ENCODE peak calls at places on chromosome 16, in six cellular contexts. F is H1, X is IMR-90, S is H9, Z is mesendoderm, W is neuronal stem cell. O is an unnamed sample.

GRCh38 chr16:65779196-65779595 is 587.3 kb upstream of the CDH5 start:
- DNase-seq in X (no peak), W (no peak), S (no peak), F (no peak), Z (no peak), O (no peak)

GRCh38 chr16:75296606-75297005 is 45.2 kb upstream of the BCAR1 start:
- DNase-seq in Z (no peak), S (no peak), F (no peak), W (no peak), X (peak), O (peak)

GRCh38 chr16:11955713-11956123 is 9.3 kb upstream of the TNFRSF17 start:
- DNase-seq in X (peak), W (no peak), F (no peak), S (no peak), Z (peak), O (peak)

GRCh38 chr16:82990155-82990554 is 363.4 kb downstream of the CDH13 start:
- DNase-seq in Z (peak), X (peak), F (no peak), S (no peak), W (no peak), O (peak)

GRCh38 chr16:50310308-50311133 is 44.2 kb downstream of the ADCY7 start:
- DNase-seq in S (peak), F (peak), Z (no peak), W (no peak), X (no peak), O (no peak)

GRCh38 chr16:24683250-24683649 is 46.2 kb upstream of the TNRC6A start:
- DNase-seq in Z (no peak), F (no peak), X (no peak), S (no peak), W (no peak), O (no peak)

GRCh38 chr16:35221482-35222185 is 1762.2 kb downstream of the TP53TG3F start:
- DNase-seq in W (no peak), S (no peak), X (no peak), Z (no peak), F (no peak), O (no peak)

GRCh38 chr16:74923766-74924460 is 61.0 kb downstream of the WDR59 start:
- DNase-seq in Z (no peak), F (no peak), X (no peak), W (no peak), S (no peak), O (no peak)

GRCh38 chr16:2715519-2715918 is 4.5 kb downstream of the PRSS27 start:
- DNase-seq in Z (peak), F (peak), X (peak), W (peak), S (peak), O (peak)

GRCh38 chr16:10617662-10618420 is 37.4 kb upstream of the EMP2 start:
- DNase-seq in X (no peak), S (no peak), F (no peak), Z (no peak), W (no peak), O (no peak)

GRCh38 chr16:10618710-10619209 is 38.4 kb upstream of the EMP2 start:
- DNase-seq in W (no peak), Z (no peak), X (no peak), S (no peak), F (peak), O (no peak)

GRCh38 chr16:10616395-10616743 is 36.0 kb upstream of the EMP2 start:
- DNase-seq in S (no peak), W (no peak), X (no peak), F (no peak), Z (no peak), O (no peak)

GRCh38 chr16:10614685-10615084 is 34.3 kb upstream of the EMP2 start:
- DNase-seq in X (no peak), F (no peak), S (no peak), Z (no peak), W (no peak), O (no peak)

GRCh38 chr16:10616744-10617640 is 36.6 kb upstream of the EMP2 start:
- DNase-seq in Z (peak), S (peak), F (peak), W (no peak), X (peak), O (no peak)
- H2AK5ac ChIP-seq in Z (no peak), S (no peak), F (no peak), W (no peak), X (no peak), O (no peak)

GRCh38 chr16:57799619-57800212 is 2.6 kb downstream of the KIFC3 start:
- DNase-seq in X (no peak), Z (peak), S (no peak), F (no peak), W (no peak), O (no peak)

GRCh38 chr16:57797526-57798266 is 4.6 kb downstream of the KIFC3 start:
- DNase-seq in S (peak), W (no peak), X (no peak), F (peak), Z (peak), O (no peak)

GRCh38 chr16:57798267-57798810 is 4.0 kb downstream of the KIFC3 start:
- DNase-seq in Z (no peak), W (no peak), F (no peak), X (no peak), S (no peak), O (no peak)

GRCh38 chr16:57800213-57801097 is 1.8 kb downstream of the KIFC3 start:
- DNase-seq in Z (peak), S (no peak), X (no peak), F (no peak), W (no peak), O (peak)

DNA sequence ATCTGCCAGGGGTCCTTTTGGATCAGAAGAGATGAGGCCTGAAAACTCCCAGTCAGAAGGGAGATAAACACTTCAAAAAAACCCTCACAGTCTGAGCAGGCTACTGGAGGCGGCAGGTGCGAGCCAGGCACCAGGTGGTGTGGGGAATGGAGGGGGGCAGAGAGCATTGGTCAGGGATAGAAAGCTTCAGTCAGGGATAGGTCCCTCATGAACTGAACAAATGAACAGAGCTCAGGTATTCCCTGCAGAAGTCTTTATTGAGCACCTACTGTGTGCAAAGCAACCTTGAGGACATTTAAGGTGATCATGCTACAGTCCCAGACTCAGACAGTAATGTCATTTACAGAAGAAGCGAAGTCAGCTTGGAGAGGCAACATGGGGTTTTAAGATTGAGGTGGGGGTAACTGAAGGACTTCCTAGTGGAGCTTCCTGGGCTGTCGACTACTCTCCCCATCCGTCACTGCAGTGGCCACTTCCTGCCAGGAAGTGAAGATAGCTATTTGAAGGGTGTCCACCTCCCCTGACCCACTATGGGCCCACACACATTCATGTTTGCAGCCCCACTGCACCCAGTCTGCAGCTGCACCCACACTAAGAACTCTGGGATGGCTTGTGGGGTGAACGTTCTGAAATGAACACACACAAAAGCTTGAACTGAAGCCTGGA is 3.2 kb downstream of the KIFC3 start:
- DNase-seq in X (no peak), F (no peak), W (no peak), Z (no peak), S (no peak), O (no peak)
- H2AK5ac ChIP-seq in X (peak), F (no peak), W (no peak), Z (no peak), S (no peak), O (peak)

DNA sequence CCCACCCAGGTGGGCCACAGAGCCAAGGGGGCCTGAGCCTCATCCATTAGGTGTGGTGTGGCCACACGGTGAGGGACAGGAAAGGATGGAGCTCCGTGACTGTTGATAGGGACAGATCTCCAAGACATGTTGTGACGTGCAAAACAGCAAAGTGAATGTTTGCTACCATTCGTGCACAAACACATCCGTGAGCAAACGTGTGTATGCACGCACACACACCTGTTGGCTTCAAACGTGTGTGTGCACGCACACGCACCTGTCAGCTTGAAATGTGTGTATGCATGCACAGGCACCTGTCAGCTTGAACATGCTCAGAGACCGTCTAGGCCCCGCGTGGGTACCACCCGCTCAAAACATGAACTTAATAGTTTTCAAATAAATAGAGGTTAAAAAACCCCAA is 46.6 kb downstream of the ZDHHC7 start:
- DNase-seq in W (no peak), S (no peak), X (no peak), Z (no peak), F (no peak), O (no peak)
- H2AK5ac ChIP-seq in W (peak), S (no peak), X (no peak), Z (no peak), F (no peak), O (no peak)

GRCh38 chr16:70804153-70804728 is 3.3 kb upstream of the VAC14 start:
- DNase-seq in W (no peak), F (no peak), X (peak), S (no peak), Z (peak), O (peak)

GRCh38 chr16:70801611-70802010 is 653 bp upstream of the VAC14 start:
- DNase-seq in Z (peak), W (no peak), S (peak), F (no peak), X (no peak), O (no peak)

GRCh38 chr16:70803354-70803753 is 2.4 kb upstream of the VAC14 start:
- DNase-seq in Z (no peak), F (no peak), X (peak), W (no peak), S (no peak), O (no peak)

GRCh38 chr16:70800798-70801480 is at the start of gene VAC14:
- DNase-seq in W (peak), S (peak), X (peak), Z (peak), F (peak), O (peak)

DNA sequence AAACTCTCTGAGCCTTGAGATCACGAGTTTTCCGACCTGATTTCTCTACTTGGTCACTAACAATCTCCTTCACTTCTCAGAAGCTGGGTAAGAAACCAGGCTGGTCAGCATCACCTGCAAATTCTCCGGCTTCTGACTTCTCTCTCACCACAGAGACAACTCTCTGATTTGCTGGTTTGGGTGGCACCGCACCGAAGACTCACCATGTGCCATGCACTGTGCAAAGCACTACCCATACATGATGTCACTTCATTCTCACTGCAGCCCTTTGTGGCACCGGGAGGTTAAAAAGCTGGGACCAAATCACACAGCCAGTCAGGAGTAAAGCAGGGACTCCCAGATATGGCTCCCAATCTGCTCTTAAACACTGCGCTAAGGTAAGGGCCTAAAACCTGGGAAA is 652 bp downstream of the VAC14 start:
- DNase-seq in Z (no peak), X (no peak), W (no peak), F (no peak), S (no peak), O (no peak)
- H2AK5ac ChIP-seq in Z (no peak), X (peak), W (peak), F (no peak), S (no peak), O (no peak)

GRCh38 chr16:4426021-4426684 is 485 bp downstream of the DNAJA3 start:
- DNase-seq in X (no peak), S (no peak), W (no peak), F (no peak), Z (no peak), O (no peak)

GRCh38 chr16:4420703-4421102 is 4.3 kb upstream of the CORO7 start:
- DNase-seq in W (no peak), X (no peak), S (no peak), F (no peak), Z (no peak), O (peak)

GRCh38 chr16:4426722-4427372 is 1.2 kb downstream of the DNAJA3 start:
- DNase-seq in S (no peak), F (no peak), X (no peak), W (no peak), Z (no peak), O (no peak)

GRCh38 chr16:4428500-4428899 is 2.8 kb downstream of the DNAJA3 start:
- DNase-seq in X (no peak), F (no peak), W (no peak), Z (no peak), S (no peak), O (no peak)

DNA sequence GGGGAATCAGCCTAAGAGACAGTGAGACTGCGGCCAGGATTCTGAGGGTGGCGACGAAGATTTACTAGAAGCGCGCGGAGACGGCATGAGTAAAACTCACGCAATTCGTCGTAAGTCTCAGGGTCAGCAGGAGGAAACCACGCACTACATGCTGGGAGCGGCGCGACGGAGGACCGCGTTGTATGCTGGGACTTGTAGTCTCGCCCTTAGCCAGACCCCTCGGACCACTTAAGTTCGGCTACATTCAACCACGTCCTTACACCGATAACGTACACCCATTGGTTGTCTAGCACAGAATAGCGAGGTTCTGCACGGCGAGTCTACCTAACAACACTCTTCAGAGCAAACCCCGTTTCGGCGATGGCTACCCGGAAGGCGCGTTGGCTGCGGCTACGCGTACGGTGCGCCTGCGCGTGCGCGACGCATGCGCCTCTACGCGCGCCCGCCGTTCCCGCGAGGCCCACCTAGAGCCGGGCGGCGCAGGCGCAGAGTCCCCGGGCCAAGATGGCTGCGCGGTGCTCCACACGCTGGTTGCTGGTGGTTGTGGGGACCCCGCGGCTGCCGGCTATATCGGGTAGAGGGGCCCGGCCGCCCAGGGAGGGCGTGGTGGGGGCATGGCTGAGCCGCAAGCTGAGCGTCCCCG is at the start of gene DNAJA3:
- DNase-seq in S (peak), X (peak), W (peak), F (peak), Z (peak), O (peak)
- H2AK5ac ChIP-seq in S (no peak), X (peak), W (peak), F (peak), Z (peak), O (no peak)

GRCh38 chr16:67968440-67969285 is at the start of gene SLC12A4:
- DNase-seq in S (peak), Z (peak), W (peak), X (peak), F (peak), O (peak)
- H2AK5ac ChIP-seq in S (no peak), Z (peak), W (peak), X (peak), F (no peak), O (peak)

GRCh38 chr16:10606607-10607006 is 26.2 kb upstream of the EMP2 start:
- DNase-seq in X (no peak), S (no peak), Z (no peak), W (no peak), F (no peak), O (no peak)
- H2AK5ac ChIP-seq in X (no peak), S (no peak), Z (no peak), W (no peak), F (no peak), O (no peak)

GRCh38 chr16:21952793-21953540 is at the start of gene UQCRC2:
- DNase-seq in Z (peak), X (peak), S (peak), W (peak), F (peak), O (peak)
- H2AK5ac ChIP-seq in Z (peak), X (peak), S (no peak), W (no peak), F (no peak), O (no peak)

GRCh38 chr16:27784351-27785306 is 234.7 kb downstream of the KATNIP start:
- DNase-seq in Z (no peak), S (no peak), F (no peak), X (no peak), W (no peak), O (peak)

GRCh38 chr16:27779719-27780161 is 229.8 kb downstream of the KATNIP start:
- DNase-seq in S (peak), Z (peak), X (peak), W (peak), F (peak), O (no peak)

GRCh38 chr16:27781195-27781524 is 231.2 kb downstream of the KATNIP start:
- DNase-seq in X (no peak), W (no peak), S (no peak), Z (no peak), F (no peak), O (peak)

GRCh38 chr16:27780468-27781194 is 230.7 kb downstream of the KATNIP start:
- DNase-seq in X (no peak), W (no peak), Z (no peak), F (no peak), S (no peak), O (no peak)

DNA sequence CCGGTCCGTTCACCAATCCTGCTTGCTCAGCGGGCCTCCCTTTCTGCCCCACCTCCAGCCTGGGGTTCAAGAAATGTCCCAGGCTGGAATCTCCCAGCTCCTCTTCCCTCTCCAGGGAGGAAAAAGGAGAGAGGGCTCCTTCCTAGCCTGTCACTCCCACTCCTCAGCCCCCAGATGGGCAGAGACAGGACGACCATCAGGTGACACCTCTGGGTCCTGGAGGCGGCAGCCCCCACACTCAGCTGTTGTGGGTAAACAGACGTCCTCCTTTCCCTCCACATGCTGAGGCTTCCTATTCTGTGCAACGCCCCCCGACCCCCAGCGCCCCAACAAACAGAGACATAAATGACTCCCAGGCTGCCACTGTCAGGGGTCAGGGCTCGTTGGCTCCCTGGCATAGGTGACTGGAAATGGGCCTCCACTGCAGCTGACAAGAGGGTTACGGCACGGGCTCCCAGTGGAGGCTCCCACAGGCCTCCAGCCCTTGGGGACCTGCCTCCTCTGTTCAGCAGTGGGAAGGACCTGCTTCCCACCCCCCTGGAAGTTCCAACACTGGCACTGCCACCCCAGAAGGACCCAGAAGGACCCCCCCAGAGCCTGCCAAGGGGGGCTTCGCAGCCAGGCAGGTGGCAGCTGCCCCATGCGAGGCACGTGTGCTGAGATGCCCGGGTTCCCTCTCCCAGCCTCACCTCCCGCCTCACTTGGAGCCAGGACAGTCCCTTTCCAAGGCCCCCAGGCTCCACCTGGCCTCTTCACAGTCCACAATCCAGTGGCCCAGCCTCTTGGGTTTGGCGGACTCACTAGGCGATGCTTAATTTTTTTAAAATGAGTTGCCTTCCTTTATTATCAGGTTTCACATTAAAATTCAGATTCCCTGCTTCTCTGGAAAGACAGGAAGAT is 232.3 kb downstream of the KATNIP start:
- DNase-seq in Z (no peak), S (no peak), X (no peak), F (no peak), W (no peak), O (no peak)
- H2AK5ac ChIP-seq in Z (no peak), S (no peak), X (no peak), F (no peak), W (no peak), O (no peak)

GRCh38 chr16:30399435-30400186 is 4.4 kb downstream of the ZNF48 start:
- DNase-seq in S (peak), W (no peak), X (no peak), Z (peak), F (no peak), O (no peak)
- H2AK5ac ChIP-seq in S (no peak), W (peak), X (peak), Z (no peak), F (no peak), O (peak)